ENCODE peak calls at places on chromosomes 7 and 10, in seven cellular contexts. F is HepG2, V is K562, E is GM12891, T is GM12878, M is SK-N-SH, O is H1. G is an unnamed sample.

GRCh38 chr7:101558742-101559325 is 70.3 kb downstream of the MYL10 start:
- DNase-seq in F (no peak), V (peak), E (no peak), T (no peak), M (no peak), O (no peak), G (no peak)

GRCh38 chr10:62115842-62116241 is 152.8 kb downstream of the RTKN2 start:
- DNase-seq in F (no peak), V (no peak), E (no peak), T (no peak), M (no peak), O (no peak), G (no peak)

GRCh38 chr10:62577666-62578291 is 203.6 kb downstream of the ZNF365 start:
- DNase-seq in F (no peak), V (no peak), E (no peak), T (no peak), M (no peak), O (no peak), G (no peak)

GRCh38 chr10:101016814-101017213 is 14.1 kb downstream of the PDZD7 start:
- DNase-seq in F (no peak), V (no peak), E (no peak), T (no peak), M (no peak), O (no peak), G (no peak)

GRCh38 chr7:30594055-30594539 is 581 bp upstream of the GARS1 start:
- DNase-seq in F (peak), V (peak), E (peak), T (peak), M (peak), O (no peak), G (peak)

GRCh38 chr10:74825033-74825370 is 1.4 kb upstream of the KAT6B start:
- DNase-seq in F (no peak), V (peak), E (peak), T (no peak), M (no peak), O (no peak), G (peak)

GRCh38 chr10:73867126-73867807 is 7.1 kb downstream of the CAMK2G start:
- DNase-seq in F (no peak), V (no peak), E (no peak), T (no peak), M (no peak), O (no peak), G (no peak)

GRCh38 chr7:133886797-133887196 is 240.3 kb upstream of the LRGUK start:
- DNase-seq in F (no peak), V (no peak), E (no peak), T (no peak), M (no peak), O (no peak), G (no peak)

GRCh38 chr10:87079106-87079836 is 15.4 kb downstream of the GLUD1 start:
- DNase-seq in F (no peak), V (no peak), E (no peak), T (no peak), M (no peak), O (no peak), G (no peak)

GRCh38 chr7:28166982-28167715 is 13.4 kb downstream of the JAZF1 start:
- DNase-seq in F (no peak), V (no peak), E (no peak), T (no peak), M (no peak), O (no peak), G (no peak)

GRCh38 chr7:49708590-49708989 is 64.8 kb upstream of the VWC2 start:
- DNase-seq in F (no peak), V (no peak), E (no peak), T (no peak), M (no peak), O (no peak), G (no peak)

GRCh38 chr10:99433378-99434020 is 3.1 kb upstream of the GOT1 start:
- DNase-seq in F (no peak), V (no peak), E (no peak), T (no peak), M (no peak), O (no peak), G (no peak)

GRCh38 chr10:7933262-7933661 is 115.0 kb downstream of the TAF3 start:
- DNase-seq in F (no peak), V (no peak), E (no peak), T (no peak), M (no peak), O (no peak), G (no peak)

GRCh38 chr10:8129438-8129837 is 75.0 kb downstream of the GATA3 start:
- DNase-seq in F (no peak), V (no peak), E (no peak), T (no peak), M (no peak), O (no peak), G (no peak)

GRCh38 chr7:95180-95862 is 97.0 kb upstream of the FAM20C start:
- DNase-seq in F (no peak), V (no peak), E (no peak), T (no peak), M (no peak), O (no peak), G (no peak)

GRCh38 chr7:1848911-1849311 is 178.8 kb downstream of the ELFN1 start:
- DNase-seq in F (no peak), V (no peak), E (no peak), T (no peak), M (no peak), O (no peak), G (no peak)

GRCh38 chr7:157490465-157490912 is 153.7 kb downstream of the DNAJB6 start:
- DNase-seq in F (peak), V (peak), E (no peak), T (peak), M (no peak), O (no peak), G (no peak)

GRCh38 chr7:146074195-146074765 is 42.3 kb upstream of the CNTNAP2 start:
- DNase-seq in F (no peak), V (no peak), E (no peak), T (no peak), M (no peak), O (no peak), G (no peak)

GRCh38 chr7:26143298-26144044 is 8.5 kb upstream of the NFE2L3 start:
- DNase-seq in F (no peak), V (no peak), E (no peak), T (no peak), M (no peak), O (no peak), G (no peak)

GRCh38 chr10:131553581-131553980 is 242.1 kb upstream of the TCERG1L start:
- DNase-seq in F (no peak), V (no peak), E (no peak), T (no peak), M (no peak), O (no peak), G (no peak)

GRCh38 chr10:113983552-113983951 is 60.1 kb upstream of the ADRB1 start:
- DNase-seq in F (no peak), V (no peak), E (no peak), T (no peak), M (no peak), O (no peak), G (no peak)

GRCh38 chr7:33886100-33886623 is 19.2 kb upstream of the BMPER start:
- DNase-seq in F (peak), V (peak), E (no peak), T (no peak), M (peak), O (no peak), G (no peak)

GRCh38 chr10:13417459-13418126 is 69.5 kb upstream of the SEPHS1 start:
- DNase-seq in F (no peak), V (peak), E (no peak), T (no peak), M (no peak), O (no peak), G (no peak)

DNA sequence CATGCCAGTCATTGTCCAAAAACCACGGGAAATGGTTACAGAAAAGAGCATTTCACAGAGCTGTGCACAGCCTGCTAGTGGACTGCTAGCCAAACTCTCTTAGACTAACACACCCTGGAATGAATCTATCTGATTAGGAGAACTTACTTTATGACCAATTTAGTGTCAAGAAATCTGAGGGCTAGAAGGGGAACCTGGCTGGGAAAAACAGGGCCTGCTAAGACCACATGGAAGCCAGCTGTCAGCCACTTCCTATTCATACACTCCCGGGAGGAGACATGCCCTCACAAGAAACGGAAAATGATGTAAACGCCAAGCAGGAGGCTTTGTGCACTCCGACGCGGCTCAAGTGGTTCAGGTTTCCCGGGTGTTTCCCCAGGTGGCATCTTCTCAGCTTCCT is 54.8 kb downstream of the MPP7 start:
- DNase-seq in F (no peak), V (no peak), E (no peak), T (no peak), M (no peak), O (no peak), G (no peak)
- TF ChIP-seq TAF1 in F (no peak), V (no peak), E (no peak), T (no peak), M (no peak), O (no peak), G (no peak)

GRCh38 chr10:79418886-79419595 is 26.4 kb downstream of the ZCCHC24 start:
- DNase-seq in F (no peak), V (no peak), E (no peak), T (no peak), M (no peak), O (no peak), G (no peak)

GRCh38 chr10:79424221-79425073 is 21.0 kb downstream of the ZCCHC24 start:
- DNase-seq in F (peak), V (no peak), E (no peak), T (no peak), M (no peak), O (no peak), G (no peak)

GRCh38 chr10:79420974-79421688 is 24.3 kb downstream of the ZCCHC24 start:
- DNase-seq in F (no peak), V (no peak), E (no peak), T (no peak), M (no peak), O (no peak), G (no peak)

GRCh38 chr10:79425074-79425532 is 20.3 kb downstream of the ZCCHC24 start:
- DNase-seq in F (no peak), V (no peak), E (no peak), T (no peak), M (peak), O (no peak), G (no peak)

DNA sequence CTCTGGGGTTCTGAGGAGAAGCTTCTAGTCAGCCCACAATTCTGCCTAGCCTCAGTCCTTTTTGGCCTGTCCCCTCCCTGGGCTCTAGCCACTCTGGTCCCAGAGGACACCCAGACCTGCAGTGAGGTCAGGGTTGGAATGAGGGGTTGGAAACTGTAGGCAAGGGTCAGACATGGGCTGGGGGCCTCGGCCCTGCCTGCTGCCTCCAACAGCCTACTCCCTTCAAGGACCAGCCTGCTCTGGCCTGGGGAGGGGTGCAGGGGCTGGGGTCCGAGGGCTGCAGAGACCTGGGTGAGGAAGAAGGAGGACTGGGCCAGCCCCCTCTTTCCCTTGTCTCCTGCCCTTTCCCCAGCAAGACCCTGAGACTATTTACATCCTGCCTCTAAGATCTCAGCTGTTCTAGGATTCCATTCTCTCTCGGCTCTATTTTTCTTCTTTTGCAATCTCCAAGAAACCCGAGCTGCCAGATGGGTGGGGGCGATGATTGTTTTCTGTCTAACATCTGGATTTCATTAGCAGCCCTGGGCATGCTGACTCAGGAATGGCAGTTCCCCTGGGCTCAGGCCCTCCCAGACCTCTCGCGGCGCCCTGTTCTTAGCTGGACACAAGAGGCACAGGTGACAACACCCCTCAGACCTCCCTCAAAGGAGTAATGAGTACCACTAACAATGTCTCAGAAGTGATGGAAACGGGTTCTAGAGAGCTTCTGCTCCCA is 23.1 kb downstream of the ZCCHC24 start:
- DNase-seq in F (no peak), V (no peak), E (no peak), T (no peak), M (peak), O (no peak), G (no peak)
- TF ChIP-seq TAF1 in F (no peak), V (no peak), E (no peak), T (no peak), M (no peak), O (no peak), G (no peak)

GRCh38 chr7:150947761-150948680 is 30.1 kb downstream of the KCNH2 start:
- DNase-seq in F (no peak), V (peak), E (peak), T (no peak), M (peak), O (no peak), G (no peak)

GRCh38 chr7:150946826-150947750 is 31.0 kb downstream of the KCNH2 start:
- DNase-seq in F (no peak), V (no peak), E (peak), T (no peak), M (peak), O (no peak), G (no peak)

GRCh38 chr7:150945171-150945852 is 32.8 kb downstream of the KCNH2 start:
- DNase-seq in F (no peak), V (no peak), E (peak), T (no peak), M (peak), O (no peak), G (no peak)

GRCh38 chr7:150944066-150945042 is 33.8 kb downstream of the KCNH2 start:
- DNase-seq in F (no peak), V (no peak), E (no peak), T (no peak), M (no peak), O (no peak), G (no peak)

GRCh38 chr7:150945853-150946825 is 32.0 kb downstream of the KCNH2 start:
- DNase-seq in F (no peak), V (no peak), E (peak), T (no peak), M (peak), O (no peak), G (no peak)
- TF ChIP-seq TAF1 in F (no peak), V (no peak), E (no peak), T (no peak), M (no peak), O (no peak), G (no peak)

DNA sequence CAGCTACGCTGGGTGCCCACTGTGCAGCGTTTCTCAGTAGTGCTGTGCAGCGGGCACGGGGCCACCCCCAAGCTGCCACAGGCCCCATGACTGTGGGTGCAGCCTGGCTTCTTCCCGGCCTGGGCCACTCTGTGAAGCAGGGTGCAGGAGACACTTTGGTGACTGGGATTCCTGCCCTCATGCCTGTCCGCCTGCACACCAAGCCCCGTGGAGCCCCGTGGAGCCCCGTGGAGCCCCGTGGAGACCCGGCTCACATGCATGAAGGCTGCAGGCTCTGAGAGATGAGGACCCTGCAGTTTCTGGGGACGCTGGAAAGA is 3.9 kb upstream of the SHH start:
- DNase-seq in F (no peak), V (no peak), E (no peak), T (no peak), M (no peak), O (no peak), G (no peak)
- TF ChIP-seq TAF1 in F (no peak), V (no peak), E (no peak), T (no peak), M (no peak), O (no peak), G (no peak)

GRCh38 chr7:130901209-130901783 is 167.3 kb upstream of the KLF14 start:
- DNase-seq in F (no peak), V (no peak), E (no peak), T (no peak), M (no peak), O (no peak), G (no peak)
- TF ChIP-seq TAF1 in F (no peak), V (no peak), E (no peak), T (no peak), M (no peak), O (no peak), G (no peak)

DNA sequence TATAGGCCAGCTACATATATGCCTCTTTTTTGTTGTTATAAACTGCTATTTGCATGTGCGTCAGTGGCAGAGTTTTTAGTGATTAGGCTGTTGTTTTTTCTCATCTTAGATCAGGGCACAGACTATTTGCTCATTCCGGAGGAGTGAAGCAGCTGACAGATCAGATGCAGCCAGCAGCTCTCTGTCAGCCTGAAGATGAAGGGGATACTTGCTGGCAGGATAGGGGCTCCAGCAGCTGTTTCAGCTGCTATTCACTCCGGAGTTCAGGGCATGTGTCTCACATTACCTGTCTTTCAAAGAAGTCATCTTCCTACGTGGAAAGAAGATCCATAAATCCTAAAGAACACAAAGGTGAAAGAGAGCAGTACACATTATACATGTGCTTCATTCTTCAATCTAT is 182.9 kb upstream of the CHRM2 start:
- DNase-seq in F (no peak), V (no peak), E (no peak), T (no peak), M (peak), O (no peak), G (no peak)
- TF ChIP-seq TAF1 in F (no peak), V (no peak), E (no peak), T (no peak), M (no peak), O (no peak), G (no peak)

G was measured in GM12892.